ENCODE peak calls at places on chromosomes 11 and 22, in five cellular contexts. X, Z, C, K and I are unnamed samples.

GRCh38 chr11:8218840-8219239 is 44.8 kb downstream of the LMO1 start:
- DNase-seq in C (no peak), K (no peak), X (no peak), Z (no peak), I (no peak)

GRCh38 chr22:35629406-35630234 is 12.5 kb upstream of the MB start:
- DNase-seq in C (peak; percentile 70), X (peak; percentile 97), K (peak; percentile 73), Z (peak; percentile 94), I (peak; percentile 16)

GRCh38 chr11:70319694-70320093 is 49.2 kb downstream of the PPFIA1 start:
- DNase-seq in Z (no peak), K (no peak), X (no peak), C (no peak), I (no peak)

GRCh38 chr11:117919326-117920275 is 9.6 kb downstream of the TMPRSS13 start:
- DNase-seq in C (peak; percentile 27), Z (no peak), X (no peak), K (no peak), I (no peak)

GRCh38 chr22:27197618-27198017 is 540.2 kb downstream of the MIAT start:
- DNase-seq in K (no peak), X (no peak), Z (no peak), C (no peak), I (no peak)

GRCh38 chr11:72349616-72350218 is 84.6 kb downstream of the CLPB start:
- DNase-seq in K (no peak), X (no peak), Z (no peak), C (no peak), I (no peak)

GRCh38 chr11:70558651-70559050 is 160.3 kb downstream of the CTTN start:
- DNase-seq in Z (no peak), K (no peak), X (no peak), C (no peak), I (no peak)

GRCh38 chr22:41576877-41577276 is 12.8 kb downstream of the PMM1 start:
- DNase-seq in X (no peak), K (no peak), Z (no peak), C (peak; percentile 47), I (peak; percentile 46)

GRCh38 chr11:76551400-76551799 is 106.6 kb downstream of the EMSY start:
- DNase-seq in K (no peak), X (no peak), Z (no peak), C (no peak), I (no peak)

GRCh38 chr11:95042239-95042638 is 7.0 kb upstream of the KDM4F start:
- DNase-seq in X (no peak), K (no peak), C (no peak), Z (no peak), I (no peak)

GRCh38 chr22:47228767-47229166 is 466.3 kb downstream of the TBC1D22A start:
- DNase-seq in K (no peak), Z (no peak), C (no peak), X (no peak), I (no peak)

GRCh38 chr11:14722507-14722906 is 78.9 kb downstream of the PDE3B start:
- DNase-seq in Z (no peak), K (no peak), X (no peak), C (no peak), I (no peak)

GRCh38 chr11:119418759-119419158 is 4.2 kb downstream of the THY1 start:
- DNase-seq in C (no peak), K (no peak), Z (no peak), X (no peak), I (no peak)

GRCh38 chr11:17713851-17714250 is 5.5 kb upstream of the MYOD1 start:
- DNase-seq in C (no peak), K (no peak), Z (no peak), X (no peak), I (no peak)

GRCh38 chr11:64753380-64754123 is 6.2 kb downstream of the PYGM start:
- DNase-seq in K (no peak), Z (no peak), X (no peak), C (no peak), I (no peak)

GRCh38 chr11:64744544-64745218 is 739 bp upstream of the RASGRP2 start:
- DNase-seq in K (no peak), C (peak; percentile 30), Z (no peak), X (no peak), I (no peak)